ENCODE peak calls at places on chromosome 9, in five cellular contexts. One of them, this sample, is unnamed.
A peak's percentile ranks its signal among the peaks of the same experiment; 100 is the strongest.

GRCh38 chr9:90296539-90296938 is 346.1 kb downstream of the DIRAS2 start:
- DNase-seq in H9: no peak
- DNase-seq in PC-9: no peak
- DNase-seq in lower lobe of right lung: no peak
- DNase-seq in osteoblast: no peak
- DNase-seq in this sample: no peak

GRCh38 chr9:18689881-18690280 is 215.9 kb downstream of the ADAMTSL1 start:
- DNase-seq in H9: no peak
- DNase-seq in osteoblast: no peak
- DNase-seq in PC-9: no peak
- DNase-seq in lower lobe of right lung: no peak
- DNase-seq in this sample: no peak

GRCh38 chr9:126228779-126229444 is 97.7 kb upstream of the MVB12B start:
- DNase-seq in PC-9: peak; percentile 70
- DNase-seq in H9: peak; percentile 85
- DNase-seq in osteoblast: peak; percentile 94
- DNase-seq in lower lobe of right lung: peak; percentile 78
- DNase-seq in this sample: no peak

GRCh38 chr9:136723362-136723976 is 11.1 kb downstream of the DIPK1B start:
- DNase-seq in lower lobe of right lung: no peak
- DNase-seq in H9: no peak
- DNase-seq in PC-9: no peak
- DNase-seq in osteoblast: peak; percentile 43
- DNase-seq in this sample: no peak

GRCh38 chr9:120742951-120743416 is 28.7 kb upstream of the MEGF9 start:
- DNase-seq in osteoblast: peak; percentile 89
- DNase-seq in lower lobe of right lung: no peak
- DNase-seq in PC-9: no peak
- DNase-seq in H9: no peak
- DNase-seq in this sample: no peak

GRCh38 chr9:90100014-90100413 is 495.2 kb downstream of the GADD45G start:
- DNase-seq in lower lobe of right lung: no peak
- DNase-seq in osteoblast: no peak
- DNase-seq in H9: no peak
- DNase-seq in PC-9: no peak
- DNase-seq in this sample: no peak

GRCh38 chr9:2053883-2054845 is 39.0 kb downstream of the SMARCA2 start:
- DNase-seq in H9: no peak
- DNase-seq in PC-9: no peak
- DNase-seq in osteoblast: no peak
- DNase-seq in lower lobe of right lung: no peak
- DNase-seq in this sample: peak; percentile 43

GRCh38 chr9:4936823-4937222 is 48.2 kb upstream of the JAK2 start:
- DNase-seq in PC-9: no peak
- DNase-seq in osteoblast: no peak
- DNase-seq in lower lobe of right lung: no peak
- DNase-seq in H9: no peak
- DNase-seq in this sample: no peak

GRCh38 chr9:129569506-129570449 is 51.1 kb downstream of the C9orf50 start:
- DNase-seq in PC-9: peak; percentile 52
- DNase-seq in lower lobe of right lung: no peak
- DNase-seq in osteoblast: peak; percentile 93
- DNase-seq in H9: peak; percentile 69
- DNase-seq in this sample: no peak

GRCh38 chr9:7615344-7615743 is 184.2 kb downstream of the DMAC1 start:
- DNase-seq in PC-9: no peak
- DNase-seq in lower lobe of right lung: no peak
- DNase-seq in H9: no peak
- DNase-seq in osteoblast: no peak
- DNase-seq in this sample: no peak

GRCh38 chr9:7613931-7614330 is 185.6 kb downstream of the DMAC1 start:
- DNase-seq in lower lobe of right lung: no peak
- DNase-seq in osteoblast: no peak
- DNase-seq in H9: no peak
- DNase-seq in PC-9: no peak
- DNase-seq in this sample: no peak
- TF ChIP-seq CTCF in lower lobe of right lung: no peak
- TF ChIP-seq CTCF in osteoblast: no peak
- TF ChIP-seq CTCF in H9: no peak
- TF ChIP-seq CTCF in PC-9: no peak
- TF ChIP-seq CTCF in this sample: no peak

GRCh38 chr9:132443951-132444615 is 34.1 kb downstream of the CFAP77 start:
- DNase-seq in lower lobe of right lung: no peak
- DNase-seq in H9: no peak
- DNase-seq in osteoblast: no peak
- DNase-seq in PC-9: no peak
- DNase-seq in this sample: no peak

GRCh38 chr9:132447346-132447745 is 37.3 kb downstream of the CFAP77 start:
- DNase-seq in H9: peak; percentile 84
- DNase-seq in PC-9: no peak
- DNase-seq in lower lobe of right lung: no peak
- DNase-seq in osteoblast: no peak
- DNase-seq in this sample: no peak

GRCh38 chr9:132451276-132451675 is 41.3 kb downstream of the CFAP77 start:
- DNase-seq in H9: no peak
- DNase-seq in lower lobe of right lung: no peak
- DNase-seq in PC-9: no peak
- DNase-seq in osteoblast: no peak
- DNase-seq in this sample: no peak

DNA sequence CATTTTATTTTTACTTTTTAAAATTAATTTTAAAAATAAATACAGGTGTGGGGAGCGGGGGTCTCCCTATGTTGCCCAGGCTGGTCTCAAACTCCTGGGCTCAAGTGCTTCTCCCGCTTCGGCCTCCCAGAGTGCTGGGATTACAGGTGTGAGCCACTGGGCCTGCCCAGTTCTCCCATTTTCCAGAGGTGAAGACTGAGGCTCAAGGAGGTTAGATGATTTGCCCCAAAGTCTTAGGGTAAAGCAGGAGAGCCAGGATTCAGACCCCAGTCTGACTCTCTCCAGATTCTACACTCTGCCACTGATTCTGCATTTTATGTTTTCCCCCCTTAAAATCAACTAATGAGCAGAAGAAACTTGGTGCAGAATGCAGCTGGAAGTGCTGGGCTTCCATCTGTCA is 36.9 kb downstream of the CFAP77 start:
- DNase-seq in PC-9: no peak
- DNase-seq in osteoblast: no peak
- DNase-seq in lower lobe of right lung: no peak
- DNase-seq in H9: no peak
- DNase-seq in this sample: no peak
- H3K27me3 ChIP-seq in PC-9: peaks cover 94% of the 10 kb centered on the region
- H3K27me3 ChIP-seq in osteoblast: peaks cover 15% of the 10 kb centered on the region
- H3K27me3 ChIP-seq in lower lobe of right lung: peaks cover 32% of the 10 kb centered on the region
- H3K27me3 ChIP-seq in H9: no peaks in the 10 kb centered on the region
- H3K27me3 ChIP-seq in this sample: peaks cover 10% of the 10 kb centered on the region

GRCh38 chr9:124868511-124869465 is 6.9 kb downstream of the ARPC5L start:
- DNase-seq in lower lobe of right lung: peak; percentile 91
- DNase-seq in PC-9: peak; percentile 93
- DNase-seq in H9: peak; percentile 84
- DNase-seq in osteoblast: peak; percentile 100
- DNase-seq in this sample: no peak
- TF ChIP-seq CTCF in lower lobe of right lung: no peak
- TF ChIP-seq CTCF in PC-9: peak; percentile 54
- TF ChIP-seq CTCF in H9: peak; percentile 36
- TF ChIP-seq CTCF in osteoblast: no peak
- TF ChIP-seq CTCF in this sample: peak; percentile 42

GRCh38 chr9:111036068-111036789 is 2.0 kb downstream of the LPAR1 start:
- DNase-seq in H9: peak; percentile 78
- DNase-seq in lower lobe of right lung: peak; percentile 71
- DNase-seq in PC-9: peak; percentile 41
- DNase-seq in osteoblast: no peak
- DNase-seq in this sample: no peak
- H3K27me3 ChIP-seq in H9: peaks cover 10% of the 10 kb centered on the region
- H3K27me3 ChIP-seq in lower lobe of right lung: peaks cover 7% of the 10 kb centered on the region
- H3K27me3 ChIP-seq in PC-9: no peaks in the 10 kb centered on the region
- H3K27me3 ChIP-seq in osteoblast: no peaks in the 10 kb centered on the region
- H3K27me3 ChIP-seq in this sample: no peaks in the 10 kb centered on the region

GRCh38 chr9:72909428-72909827 is 43.4 kb downstream of the ALDH1A1 start:
- DNase-seq in lower lobe of right lung: no peak
- DNase-seq in H9: no peak
- DNase-seq in osteoblast: no peak
- DNase-seq in PC-9: no peak
- DNase-seq in this sample: no peak
- TF ChIP-seq CTCF in lower lobe of right lung: no peak
- TF ChIP-seq CTCF in H9: no peak
- TF ChIP-seq CTCF in osteoblast: no peak
- TF ChIP-seq CTCF in PC-9: no peak
- TF ChIP-seq CTCF in this sample: no peak

GRCh38 chr9:114905160-114905940 is 25.0 kb downstream of the TNFSF8 start:
- DNase-seq in PC-9: no peak
- DNase-seq in H9: no peak
- DNase-seq in lower lobe of right lung: no peak
- DNase-seq in osteoblast: no peak
- DNase-seq in this sample: no peak
- H3K27me3 ChIP-seq in PC-9: peaks cover 10% of the 10 kb centered on the region
- H3K27me3 ChIP-seq in H9: no peaks in the 10 kb centered on the region
- H3K27me3 ChIP-seq in lower lobe of right lung: no peaks in the 10 kb centered on the region
- H3K27me3 ChIP-seq in osteoblast: no peaks in the 10 kb centered on the region
- H3K27me3 ChIP-seq in this sample: no peaks in the 10 kb centered on the region